ENCODE peak calls at places on chromosomes 7 and 10, in nine cellular contexts. J is heart right ventricle, S is heart left ventricle, U is pancreas, O is astrocyte of the spinal cord, Q is A549, E is neural progenitor cell, H is cardiac muscle cell, T is ascending aorta. G is an unnamed sample.

GRCh38 chr7:132437730-132438129 is 138.5 kb downstream of the PLXNA4 start:
- DNase-seq in J (no peak), Q (no peak), T (no peak), E (no peak), S (no peak), H (no peak), O (no peak), U (no peak), G (no peak)

GRCh38 chr10:112977294-112977951 is 27.4 kb downstream of the TCF7L2 start:
- DNase-seq in J (no peak), Q (no peak), S (no peak), T (no peak), H (no peak), E (no peak), O (no peak), U (no peak), G (no peak)

GRCh38 chr7:2641406-2642393 is 9.9 kb downstream of the TTYH3 start:
- DNase-seq in O (peak), S (peak), E (peak), H (peak), U (peak), Q (no peak), J (peak), T (peak), G (peak)

GRCh38 chr10:13944901-13945300 is 358.1 kb downstream of the PRPF18 start:
- DNase-seq in J (no peak), U (no peak), Q (no peak), H (no peak), T (no peak), S (no peak), O (no peak), E (no peak), G (no peak)

GRCh38 chr7:30146127-30146612 is 11.4 kb downstream of the MTURN start:
- DNase-seq in E (no peak), J (no peak), Q (no peak), H (peak), T (peak), O (no peak), S (no peak), U (no peak), G (no peak)

GRCh38 chr10:95341716-95342130 is 50.9 kb upstream of the PDLIM1 start:
- DNase-seq in J (no peak), U (no peak), S (no peak), O (peak), H (peak), E (no peak), T (no peak), Q (no peak), G (peak)

GRCh38 chr10:122373713-122374112 is 795 bp upstream of the PLEKHA1 start:
- DNase-seq in O (peak), J (no peak), U (no peak), H (peak), Q (peak), T (peak), S (no peak), E (no peak), G (peak)

GRCh38 chr7:47516985-47517590 is 64.8 kb downstream of the TNS3 start:
- DNase-seq in E (no peak), S (no peak), O (peak), U (peak), Q (no peak), T (peak), J (no peak), H (no peak), G (no peak)

GRCh38 chr7:134954197-134955082 is 31.9 kb upstream of the AGBL3 start:
- DNase-seq in S (no peak), O (peak), H (peak), J (no peak), T (no peak), U (no peak), Q (peak), E (peak), G (peak)

GRCh38 chr7:24175603-24176002 is 108.4 kb upstream of the NPY start:
- DNase-seq in T (no peak), Q (no peak), H (no peak), O (no peak), E (peak), J (no peak), S (no peak), U (no peak), G (no peak)

GRCh38 chr10:60123668-60124067 is 217.3 kb upstream of the CCDC6 start:
- DNase-seq in U (no peak), O (peak), H (no peak), S (no peak), E (no peak), J (no peak), Q (no peak), T (no peak), G (no peak)

GRCh38 chr10:65798133-65798532 is 1127.7 kb upstream of the LRRTM3 start:
- DNase-seq in Q (no peak), E (no peak), U (no peak), S (no peak), H (no peak), O (no peak), J (no peak), T (no peak), G (no peak)

GRCh38 chr7:43584200-43584586 is 1.3 kb downstream of the STK17A start:
- DNase-seq in J (no peak), T (peak), H (peak), U (no peak), O (peak), S (peak), E (peak), Q (no peak), G (peak)

GRCh38 chr7:132321387-132321786 is 254.9 kb downstream of the PLXNA4 start:
- DNase-seq in O (peak), Q (no peak), S (no peak), U (no peak), E (peak), T (no peak), J (no peak), H (peak), G (peak)

GRCh38 chr10:71527135-71527534 is 130.4 kb downstream of the CDH23 start:
- DNase-seq in U (no peak), E (no peak), H (no peak), J (no peak), T (no peak), S (no peak), Q (no peak), O (no peak), G (no peak)

GRCh38 chr10:71526662-71527061 is 129.9 kb downstream of the CDH23 start:
- DNase-seq in U (no peak), J (no peak), Q (no peak), T (no peak), O (no peak), E (no peak), H (no peak), S (no peak), G (no peak)

GRCh38 chr10:71530781-71531180 is 134.1 kb downstream of the CDH23 start:
- DNase-seq in O (no peak), J (no peak), E (no peak), U (no peak), S (no peak), H (no peak), Q (no peak), T (no peak), G (no peak)

GRCh38 chr10:71528371-71529202 is 131.9 kb downstream of the CDH23 start:
- DNase-seq in U (no peak), T (no peak), H (no peak), S (no peak), J (no peak), E (peak), Q (no peak), O (no peak), G (no peak)

DNA sequence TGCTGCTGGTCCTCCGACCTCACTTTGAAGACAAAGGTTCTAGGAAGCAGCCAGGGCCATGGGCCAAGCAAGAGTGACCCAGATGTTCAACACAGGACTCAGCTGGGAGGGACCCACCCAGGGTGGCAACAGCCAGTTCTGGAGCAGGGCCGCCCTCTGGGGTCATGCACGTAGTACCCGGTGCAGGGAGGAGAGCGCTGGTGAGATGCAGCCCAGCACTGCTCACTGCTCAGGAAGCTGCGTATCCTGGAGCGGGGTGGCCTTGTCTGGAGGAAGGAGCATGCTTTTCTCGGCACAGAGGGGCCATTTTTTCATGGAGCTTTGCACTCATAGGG is 132.4 kb downstream of the CDH23 start:
- DNase-seq in J (no peak), S (no peak), U (no peak), T (no peak), E (no peak), O (no peak), H (no peak), Q (no peak), G (no peak)
- H3K4me3 ChIP-seq in J (no peak), S (no peak), U (no peak), T (no peak), E (peak), O (no peak), H (no peak), Q (no peak), G (no peak)

GRCh38 chr10:99711129-99711719 is 20.7 kb downstream of the COX15 start:
- DNase-seq in U (no peak), S (no peak), H (peak), E (peak), Q (peak), O (peak), J (no peak), T (no peak), G (peak)
- TF ChIP-seq CTCF in U (no peak), S (peak), H (peak), E (peak), Q (peak), O (peak), J (peak), T (peak), G (peak)

DNA sequence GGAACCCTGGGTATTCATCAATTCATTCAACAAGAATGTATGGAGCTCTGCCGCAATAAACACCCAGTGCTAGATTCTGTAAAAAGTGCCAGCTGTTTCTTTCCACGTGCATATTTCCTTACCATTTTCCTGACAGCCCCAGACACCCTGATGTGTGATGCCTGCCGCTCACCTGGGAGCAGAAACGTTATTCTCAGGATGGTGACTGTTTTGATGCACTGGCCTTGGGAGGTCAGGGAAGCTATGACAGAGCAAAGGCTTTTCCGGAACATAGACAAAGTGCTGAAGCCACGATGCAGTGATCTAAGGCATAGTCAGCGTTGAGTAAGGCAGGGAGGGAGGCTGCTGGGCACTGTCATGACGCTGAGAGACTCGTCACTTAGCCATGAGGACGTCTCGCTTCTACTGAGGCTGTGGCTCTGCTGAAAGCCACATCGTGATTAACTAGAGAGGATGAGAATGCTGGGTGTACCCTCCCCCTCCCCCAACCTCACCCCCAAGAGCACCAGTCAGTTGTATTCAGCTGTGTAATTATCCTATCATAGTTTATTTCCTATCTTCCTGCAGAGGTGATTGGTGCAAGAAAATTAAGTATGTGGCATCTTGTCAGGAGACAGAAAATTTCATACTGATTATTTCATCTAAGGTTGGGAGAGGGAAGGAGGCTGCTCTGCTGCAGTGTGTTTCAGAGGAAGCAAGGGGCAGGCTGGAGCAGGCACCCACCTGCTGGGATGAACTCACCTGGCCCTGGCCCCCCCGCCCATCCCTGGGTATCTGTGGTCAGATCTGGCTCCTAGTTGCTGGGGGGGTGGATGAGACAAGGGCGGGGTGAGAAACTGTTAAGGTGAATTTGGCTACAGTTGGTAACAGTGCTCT is 48.8 kb upstream of the SMNDC1 start:
- DNase-seq in T (no peak), H (peak), O (peak), S (no peak), U (no peak), Q (peak), J (no peak), E (peak), G (peak)
- H3K4me3 ChIP-seq in T (no peak), H (no peak), O (no peak), S (no peak), U (no peak), Q (no peak), J (no peak), E (no peak), G (peak)

GRCh38 chr10:29656451-29656992 is 21.8 kb upstream of the SVIL start:
- DNase-seq in E (no peak), O (no peak), U (no peak), H (no peak), J (no peak), T (no peak), S (no peak), Q (no peak), G (no peak)
- TF ChIP-seq CTCF in E (no peak), O (no peak), U (no peak), H (no peak), J (no peak), T (no peak), S (no peak), Q (no peak), G (no peak)

DNA sequence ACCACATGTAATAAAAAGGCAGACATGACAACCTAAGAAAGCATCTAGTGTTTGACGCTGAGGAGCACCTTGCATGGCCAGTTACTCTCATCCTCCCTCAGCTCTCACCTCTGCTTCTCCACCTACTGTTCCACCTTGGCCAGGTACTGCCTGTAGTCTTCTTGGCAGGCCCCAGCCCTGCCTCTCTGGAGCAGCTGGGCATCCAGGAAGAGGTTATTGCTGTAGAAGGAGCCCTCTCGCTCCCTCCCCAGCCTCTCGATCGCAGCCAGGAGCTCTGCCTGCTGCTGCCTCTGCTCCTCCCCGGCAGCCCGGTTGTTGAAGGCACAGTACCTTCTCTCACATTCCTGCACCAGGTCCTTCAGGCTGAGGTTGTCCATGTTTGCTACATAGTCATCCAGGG is 9.7 kb downstream of the GIMAP5 start:
- DNase-seq in H (no peak), O (no peak), Q (no peak), J (no peak), U (no peak), E (no peak), S (no peak), T (no peak), G (no peak)
- H3K4me3 ChIP-seq in H (no peak), O (no peak), Q (no peak), J (no peak), U (no peak), E (no peak), S (no peak), T (no peak), G (no peak)

DNA sequence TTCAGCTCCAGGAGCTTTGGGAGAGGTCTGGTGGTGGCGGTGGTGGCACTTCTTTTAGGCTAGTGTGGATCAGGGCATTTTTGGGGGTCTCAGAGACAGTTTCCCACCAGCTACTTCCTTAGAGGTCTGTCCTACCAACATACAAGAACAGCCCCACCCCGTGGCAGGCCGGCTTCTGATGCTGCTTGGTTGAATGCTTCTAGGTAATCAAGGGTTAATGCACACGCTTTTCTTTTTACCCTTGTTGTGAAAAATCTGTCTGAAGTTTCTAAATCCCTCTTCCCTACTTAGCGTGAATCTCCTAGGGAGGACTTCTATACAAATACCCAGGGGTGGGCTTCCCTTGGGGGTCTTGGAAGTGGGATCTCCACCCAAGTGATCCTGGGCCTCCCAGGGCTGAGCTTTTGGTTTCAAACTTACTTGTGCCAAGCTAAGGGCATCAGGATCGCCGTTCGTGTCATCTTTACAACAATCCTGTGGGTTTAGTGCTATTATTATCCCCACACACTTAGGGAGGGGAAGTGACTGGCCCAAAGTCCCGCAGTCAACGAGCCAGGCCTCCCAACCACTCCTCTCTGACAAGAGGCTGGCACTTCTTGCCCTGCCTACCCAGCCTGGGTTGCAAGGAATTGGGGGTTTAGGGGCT is 1.7 kb downstream of the SH2B2 start:
- DNase-seq in O (no peak), U (no peak), H (no peak), J (no peak), Q (no peak), E (peak), T (no peak), S (no peak), G (no peak)
- TF ChIP-seq CTCF in O (peak), U (no peak), H (no peak), J (no peak), Q (peak), E (peak), T (no peak), S (no peak), G (peak)